ENCODE peak calls at places on chromosomes 13 and 19, in eight cellular contexts. L, A, D, M, E, P, Y and B are unnamed samples.

GRCh38 chr13:42215578-42216421 is 56.2 kb upstream of the AKAP11 start:
- DNase-seq in L (no peak), A (no peak), D (peak), M (peak), E (no peak), P (peak), Y (no peak), B (no peak)

GRCh38 chr13:113413178-113413897 is 40.0 kb downstream of the ADPRHL1 start:
- DNase-seq in L (no peak), A (no peak), D (no peak), M (no peak), E (no peak), P (no peak), Y (no peak), B (no peak)

GRCh38 chr19:55255618-55256423 is 3.0 kb downstream of the PPP6R1 start:
- DNase-seq in L (no peak), A (no peak), D (peak), M (no peak), E (peak), P (peak), Y (no peak), B (no peak)

GRCh38 chr19:3336680-3337523 is 29.5 kb upstream of the NFIC start:
- DNase-seq in L (no peak), A (no peak), D (no peak), M (no peak), E (no peak), P (no peak), Y (peak), B (no peak)

GRCh38 chr13:91693466-91693865 is 295.0 kb downstream of the GPC5 start:
- DNase-seq in L (no peak), A (no peak), D (no peak), M (no peak), E (no peak), P (no peak), Y (no peak), B (no peak)

GRCh38 chr19:5293607-5294089 is 47.0 kb downstream of the PTPRS start:
- DNase-seq in L (no peak), A (no peak), D (peak), M (peak), E (no peak), P (peak), Y (no peak), B (no peak)

GRCh38 chr19:31223805-31224534 is 125.3 kb downstream of the TSHZ3 start:
- DNase-seq in L (peak), A (no peak), D (no peak), M (no peak), E (no peak), P (no peak), Y (no peak), B (no peak)

GRCh38 chr19:37506387-37507166 is at the start of gene ZNF793:
- DNase-seq in L (peak), A (peak), D (peak), M (peak), E (peak), P (peak), Y (peak), B (peak)

GRCh38 chr19:53903055-53903680 is 5.9 kb upstream of the CACNG7 start:
- DNase-seq in L (peak), A (no peak), D (peak), M (peak), E (peak), P (peak), Y (no peak), B (peak)

GRCh38 chr19:49710372-49710951 is 19.5 kb downstream of the CPT1C start:
- DNase-seq in L (no peak), A (no peak), D (no peak), M (no peak), E (no peak), P (no peak), Y (no peak), B (no peak)

GRCh38 chr13:53694814-53695533 is 666.4 kb downstream of the OLFM4 start:
- DNase-seq in L (no peak), A (no peak), D (no peak), M (no peak), E (no peak), P (no peak), Y (no peak), B (no peak)

GRCh38 chr19:51994048-51994644 is 7.5 kb upstream of the ZNF350 start:
- DNase-seq in L (no peak), A (no peak), D (no peak), M (no peak), E (no peak), P (no peak), Y (no peak), B (no peak)

GRCh38 chr13:64075543-64076271 is 2660.1 kb upstream of the PCDH20 start:
- DNase-seq in L (no peak), A (no peak), D (no peak), M (no peak), E (no peak), P (no peak), Y (no peak), B (no peak)

GRCh38 chr13:112510002-112510780 is 77.8 kb downstream of the TUBGCP3 start:
- DNase-seq in L (peak), A (no peak), D (no peak), M (no peak), E (no peak), P (peak), Y (peak), B (no peak)

GRCh38 chr13:35472308-35473008 is 4.0 kb downstream of the MAB21L1 start:
- DNase-seq in L (no peak), A (no peak), D (no peak), M (no peak), E (no peak), P (peak), Y (no peak), B (no peak)

GRCh38 chr13:73877399-73877798 is 256.8 kb downstream of the KLF12 start:
- DNase-seq in L (no peak), A (no peak), D (no peak), M (no peak), E (no peak), P (no peak), Y (no peak), B (no peak)

GRCh38 chr13:44293908-44294735 is 79.5 kb upstream of the SERP2 start:
- DNase-seq in L (no peak), A (no peak), D (no peak), M (no peak), E (no peak), P (no peak), Y (no peak), B (no peak)

GRCh38 chr13:100608906-100609305 is 20.3 kb upstream of the GGACT start:
- DNase-seq in L (no peak), A (no peak), D (peak), M (no peak), E (no peak), P (peak), Y (no peak), B (no peak)

GRCh38 chr19:38303517-38304351 is at the start of gene C19orf33:
- DNase-seq in L (no peak), A (no peak), D (no peak), M (no peak), E (no peak), P (no peak), Y (no peak), B (no peak)

GRCh38 chr19:2230807-2231533 is 5.2 kb downstream of the PLEKHJ1 start:
- DNase-seq in L (no peak), A (no peak), D (no peak), M (no peak), E (no peak), P (no peak), Y (no peak), B (no peak)

GRCh38 chr19:10018219-10018618 is 4.9 kb downstream of the RDH8 start:
- DNase-seq in L (no peak), A (no peak), D (no peak), M (no peak), E (no peak), P (no peak), Y (no peak), B (no peak)

GRCh38 chr13:105471683-105472082 is 1063.8 kb downstream of the EFNB2 start:
- DNase-seq in L (no peak), A (no peak), D (no peak), M (no peak), E (no peak), P (no peak), Y (no peak), B (no peak)

GRCh38 chr13:47858678-47859050 is 142.4 kb downstream of the SUCLA2 start:
- DNase-seq in L (peak), A (no peak), D (no peak), M (no peak), E (no peak), P (no peak), Y (no peak), B (no peak)